ENCODE peak calls at places on chromosomes 16 and 17, in six cellular contexts. H, E, I, Q, C and M are unnamed samples.
A peak's percentile ranks its signal among the peaks of the same experiment; 100 is the strongest.

GRCh38 chr17:45578516-45579455 is 88.3 kb upstream of the PLEKHM1 start:
- ATAC-seq in H (no peak), E (no peak), I (no peak), Q (no peak), C (no peak), M (no peak)

GRCh38 chr17:68314916-68315535 is 23.7 kb downstream of the ARSG start:
- ATAC-seq in H (no peak), E (peak; percentile 57), I (no peak), Q (no peak), C (no peak), M (no peak)

GRCh38 chr16:72935896-72936295 is 112.0 kb downstream of the ZFHX3 start:
- ATAC-seq in H (no peak), E (no peak), I (no peak), Q (peak; percentile 51), C (no peak), M (no peak)

GRCh38 chr17:7932949-7933348 is 943 bp downstream of the CNTROB start:
- ATAC-seq in H (no peak), E (peak; percentile 38), I (no peak), Q (peak; percentile 4), C (no peak), M (no peak)

GRCh38 chr17:419073-419735 is 66.6 kb upstream of the RPH3AL start:
- ATAC-seq in H (no peak), E (peak; percentile 30), I (no peak), Q (no peak), C (no peak), M (no peak)

GRCh38 chr17:75242461-75243042 is 18.9 kb downstream of the GGA3 start:
- ATAC-seq in H (peak; percentile 24), E (peak; percentile 47), I (peak; percentile 12), Q (no peak), C (no peak), M (no peak)

GRCh38 chr17:57008958-57009357 is 31.0 kb downstream of the SCPEP1 start:
- ATAC-seq in H (no peak), E (no peak), I (no peak), Q (no peak), C (no peak), M (no peak)

GRCh38 chr16:70677499-70678120 is 8.2 kb downstream of the MTSS2 start:
- ATAC-seq in H (no peak), E (no peak), I (no peak), Q (no peak), C (no peak), M (no peak)

GRCh38 chr17:80339118-80339517 is 75.8 kb upstream of the ENDOV start:
- ATAC-seq in H (no peak), E (peak; percentile 96), I (no peak), Q (no peak), C (no peak), M (no peak)

GRCh38 chr17:35575759-35576158 is 2.6 kb downstream of the PEX12 start:
- ATAC-seq in H (no peak), E (no peak), I (no peak), Q (no peak), C (no peak), M (no peak)

GRCh38 chr17:40130352-40131042 is 8.7 kb downstream of the MSL1 start:
- ATAC-seq in H (no peak), E (peak; percentile 29), I (no peak), Q (peak; percentile 76), C (no peak), M (peak; percentile 69)

GRCh38 chr16:22267764-22268163 is 29.4 kb upstream of the POLR3E start:
- ATAC-seq in H (no peak), E (no peak), I (no peak), Q (no peak), C (no peak), M (no peak)

GRCh38 chr17:2862197-2862596 is 66.0 kb downstream of the RAP1GAP2 start:
- ATAC-seq in H (no peak), E (no peak), I (no peak), Q (no peak), C (no peak), M (no peak)

GRCh38 chr17:79826210-79826680 is 13.0 kb downstream of the CBX4 start:
- ATAC-seq in H (no peak), E (peak; percentile 16), I (no peak), Q (no peak), C (no peak), M (no peak)

GRCh38 chr16:67529639-67530012 is 997 bp downstream of the RIPOR1 start:
- ATAC-seq in H (no peak), E (peak; percentile 31), I (no peak), Q (peak; percentile 19), C (peak; percentile 8), M (peak; percentile 13)

GRCh38 chr17:1580979-1581676 is 18.5 kb upstream of the PITPNA start:
- ATAC-seq in H (no peak), E (peak; percentile 89), I (no peak), Q (no peak), C (no peak), M (no peak)

GRCh38 chr16:54446639-54447038 is 160.1 kb upstream of the IRX3 start:
- ATAC-seq in H (no peak), E (peak; percentile 19), I (no peak), Q (peak; percentile 95), C (no peak), M (peak; percentile 88)

GRCh38 chr17:61383689-61384201 is 15.9 kb upstream of the TBX2 start:
- ATAC-seq in H (no peak), E (no peak), I (no peak), Q (peak; percentile 75), C (no peak), M (no peak)

GRCh38 chr17:73324711-73325526 is 13.1 kb upstream of the CDC42EP4 start:
- ATAC-seq in H (no peak), E (no peak), I (no peak), Q (peak; percentile 16), C (peak; percentile 39), M (no peak)

GRCh38 chr16:28984619-28985135 is at the start of gene LAT:
- ATAC-seq in H (peak; percentile 71), E (peak; percentile 76), I (peak; percentile 67), Q (peak; percentile 33), C (no peak), M (no peak)

GRCh38 chr17:54861469-54861983 is 39.1 kb upstream of the TOM1L1 start:
- ATAC-seq in H (no peak), E (no peak), I (no peak), Q (no peak), C (no peak), M (no peak)

GRCh38 chr16:8866884-8867482 is 1.8 kb downstream of the CARHSP1 start:
- ATAC-seq in H (no peak), E (no peak), I (no peak), Q (peak; percentile 9), C (no peak), M (no peak)

GRCh38 chr17:78258323-78259229 is 27.1 kb downstream of the TMEM235 start:
- ATAC-seq in H (peak; percentile 55), E (peak; percentile 52), I (peak; percentile 76), Q (no peak), C (no peak), M (no peak)

GRCh38 chr17:67520282-67520906 is 143.3 kb downstream of the PITPNC1 start:
- ATAC-seq in H (peak; percentile 18), E (peak; percentile 56), I (peak; percentile 76), Q (peak; percentile 88), C (no peak), M (peak; percentile 69)

GRCh38 chr16:50645858-50646257 is 35.3 kb downstream of the SNX20 start:
- ATAC-seq in H (no peak), E (no peak), I (no peak), Q (no peak), C (peak; percentile 24), M (no peak)

GRCh38 chr16:24721830-24722238 is 7.6 kb upstream of the TNRC6A start:
- ATAC-seq in H (peak; percentile 89), E (no peak), I (peak; percentile 90), Q (no peak), C (no peak), M (no peak)

GRCh38 chr16:67284699-67285646 is 5.6 kb downstream of the PLEKHG4 start:
- ATAC-seq in H (no peak), E (peak; percentile 80), I (no peak), Q (peak; percentile 27), C (peak; percentile 94), M (no peak)

GRCh38 chr17:64056269-64057005 is 36.0 kb upstream of the ICAM2 start:
- ATAC-seq in H (no peak), E (peak; percentile 67), I (no peak), Q (no peak), C (peak; percentile 99), M (no peak)

GRCh38 chr17:40158438-40158837 is 18.1 kb downstream of the CASC3 start:
- ATAC-seq in H (no peak), E (no peak), I (no peak), Q (no peak), C (no peak), M (no peak)

GRCh38 chr17:2282297-2282873 is 21.2 kb downstream of the SMG6 start:
- ATAC-seq in H (no peak), E (peak; percentile 70), I (peak; percentile 80), Q (peak; percentile 79), C (peak; percentile 43), M (peak; percentile 71)

GRCh38 chr16:66619534-66620418 is 15.3 kb downstream of the CMTM3 start:
- ATAC-seq in H (no peak), E (no peak), I (no peak), Q (peak; percentile 14), C (no peak), M (no peak)

GRCh38 chr17:213286-214105 is 32.0 kb upstream of the DOC2B start:
- ATAC-seq in H (no peak), E (no peak), I (no peak), Q (no peak), C (no peak), M (no peak)

GRCh38 chr17:9976283-9977009 is 71.4 kb upstream of the RCVRN start:
- ATAC-seq in H (no peak), E (no peak), I (no peak), Q (no peak), C (no peak), M (no peak)